ENCODE peak calls at places on chromosomes 2 and 18, in eight cellular contexts. V is A549, T is K562, C is transverse colon, R is adrenal gland, U is ovary, O is body of pancreas, D is Peyer's patch. E is an unnamed sample.

GRCh38 chr2:172613035-172613434 is 57.1 kb downstream of the PDK1 start:
- DNase-seq in U (no peak), O (no peak), R (no peak), V (no peak), T (no peak), D (no peak), C (no peak), E (no peak)

GRCh38 chr2:226771067-226771466 is 28.6 kb downstream of the IRS1 start:
- DNase-seq in R (no peak), V (peak; percentile 56), U (no peak), T (no peak), O (no peak), D (no peak), C (peak; percentile 54), E (no peak)

GRCh38 chr2:29295843-29296242 is 180.6 kb downstream of the CLIP4 start:
- DNase-seq in U (no peak), R (no peak), O (peak; percentile 62), T (no peak), D (no peak), C (no peak), V (peak; percentile 42), E (no peak)

GRCh38 chr2:113217455-113218282 is 43.9 kb downstream of the PSD4 start:
- DNase-seq in D (no peak), U (no peak), T (no peak), V (peak; percentile 57), R (no peak), O (no peak), C (no peak), E (no peak)

GRCh38 chr2:47226124-47227040 is 71.3 kb upstream of the STPG4 start:
- DNase-seq in D (peak; percentile 25), T (no peak), V (no peak), R (no peak), U (no peak), O (peak; percentile 19), C (no peak), E (no peak)

GRCh38 chr2:179612108-179612507 is 249.3 kb downstream of the ZNF385B start:
- DNase-seq in V (no peak), R (peak; percentile 56), O (no peak), D (no peak), C (no peak), T (no peak), U (no peak), E (no peak)

GRCh38 chr2:231528636-231529030 is 1.6 kb downstream of the NMUR1 start:
- DNase-seq in C (no peak), U (no peak), R (no peak), D (no peak), T (no peak), V (no peak), O (no peak), E (no peak)

GRCh38 chr2:74867841-74868658 is 34.1 kb downstream of the HK2 start:
- DNase-seq in R (no peak), O (peak; percentile 59), V (peak; percentile 40), C (no peak), T (no peak), U (peak; percentile 63), D (no peak), E (no peak)

GRCh38 chr2:67790622-67791021 is 272.2 kb downstream of the C1D start:
- DNase-seq in O (no peak), T (no peak), R (no peak), C (no peak), U (no peak), V (no peak), D (no peak), E (no peak)

GRCh38 chr2:43482974-43483373 is 112.9 kb downstream of the THADA start:
- DNase-seq in T (no peak), O (no peak), C (peak; percentile 29), V (peak; percentile 20), D (no peak), U (no peak), R (no peak), E (no peak)

GRCh38 chr2:148653437-148653836 is 8.9 kb downstream of the EPC2 start:
- DNase-seq in O (no peak), U (no peak), C (no peak), D (no peak), T (no peak), R (no peak), V (no peak), E (no peak)

GRCh38 chr2:233165895-233166661 is 85.4 kb upstream of the ATG16L1 start:
- DNase-seq in C (peak; percentile 66), T (peak; percentile 81), U (no peak), O (peak; percentile 16), D (no peak), V (peak; percentile 56), R (peak; percentile 55), E (no peak)

GRCh38 chr2:95287336-95287735 is 9.8 kb upstream of the KCNIP3 start:
- DNase-seq in D (no peak), T (no peak), C (no peak), V (no peak), U (no peak), O (no peak), R (no peak), E (no peak)

GRCh38 chr18:56658261-56658660 is 7.1 kb downstream of the WDR7 start:
- DNase-seq in D (no peak), O (no peak), T (no peak), C (no peak), U (no peak), R (no peak), V (no peak), E (no peak)
- TF ChIP-seq POLR2A in D (no peak), O (no peak), T (no peak), C (no peak), U (no peak), R (no peak), V (no peak), E (no peak)

DNA sequence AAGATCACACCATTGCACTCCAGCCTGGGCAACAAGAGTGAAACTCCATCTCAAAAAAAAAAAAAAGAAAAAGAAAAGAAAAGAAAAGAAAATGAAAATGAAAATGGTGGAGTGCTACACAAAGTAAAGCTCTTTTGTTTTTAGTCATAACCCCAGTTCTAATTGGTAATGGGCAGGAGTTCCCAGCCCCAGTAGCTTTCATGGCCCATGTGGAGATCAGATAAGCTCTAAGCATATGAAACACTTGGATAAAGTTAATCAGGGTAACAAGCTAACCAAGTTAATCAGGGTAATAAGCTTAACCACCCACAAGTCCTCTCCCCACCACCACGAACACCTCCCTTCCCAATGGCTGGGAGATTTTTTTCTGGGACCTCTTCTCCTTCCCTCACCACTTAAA is 240.8 kb downstream of the BCL11A start:
- DNase-seq in R (no peak), D (no peak), V (no peak), C (no peak), U (no peak), O (no peak), T (no peak), E (no peak)
- TF ChIP-seq CTCF in R (no peak), D (no peak), V (no peak), C (no peak), U (no peak), O (no peak), T (no peak), E (no peak)

GRCh38 chr2:27441958-27442281 is 261 bp upstream of the KRTCAP3 start:
- DNase-seq in O (no peak), C (no peak), U (no peak), T (no peak), R (no peak), D (no peak), V (no peak), E (no peak)

GRCh38 chr2:27445155-27445554 is 3.0 kb downstream of the KRTCAP3 start:
- DNase-seq in T (no peak), D (no peak), U (no peak), O (no peak), V (no peak), R (no peak), C (no peak), E (no peak)

GRCh38 chr2:27442981-27443323 is 771 bp downstream of the KRTCAP3 start:
- DNase-seq in R (no peak), U (no peak), V (no peak), D (no peak), O (peak; percentile 50), C (peak; percentile 33), T (no peak), E (no peak)

GRCh38 chr2:27441226-27441926 is 805 bp upstream of the KRTCAP3 start:
- DNase-seq in C (no peak), R (no peak), T (peak; percentile 88), O (no peak), D (no peak), V (no peak), U (no peak), E (no peak)

GRCh38 chr2:27442282-27442980 is at the start of gene KRTCAP3:
- DNase-seq in V (no peak), U (peak; percentile 47), T (peak; percentile 78), D (peak; percentile 46), C (peak; percentile 84), R (no peak), O (peak; percentile 91), E (no peak)
- TF ChIP-seq POLR2A in V (no peak), U (no peak), T (no peak), D (peak; percentile 30), C (peak; percentile 67), R (no peak), O (peak; percentile 64), E (no peak)

GRCh38 chr2:1855150-1855549 is 110.8 kb upstream of the PXDN start:
- DNase-seq in U (no peak), D (no peak), T (no peak), R (no peak), V (no peak), O (no peak), C (no peak), E (no peak)
- TF ChIP-seq CTCF in U (no peak), D (no peak), T (no peak), R (no peak), V (no peak), O (no peak), C (no peak), E (no peak)